ENCODE peak calls at places on chromosomes 3 and 15, in ten cellular contexts. One of them, this sample, is unnamed.

GRCh38 chr3:45553469-45553974 is 41.0 kb upstream of the LIMD1 start:
- DNase-seq in mucosa of descending colon: no peak
- DNase-seq in GM20000: peak
- DNase-seq in fibroblast of pulmonary artery: peak
- DNase-seq in D721Med: no peak
- DNase-seq in left ventricle myocardium inferior: peak
- DNase-seq in mesothelial cell of epicardium: no peak
- DNase-seq in epithelial cell of esophagus: peak
- DNase-seq in left lung: no peak
- DNase-seq in B cell: no peak
- DNase-seq in this sample: no peak

GRCh38 chr3:64354221-64354620 is 129.0 kb upstream of the PRICKLE2 start:
- DNase-seq in mesothelial cell of epicardium: no peak
- DNase-seq in B cell: no peak
- DNase-seq in left lung: no peak
- DNase-seq in mucosa of descending colon: no peak
- DNase-seq in left ventricle myocardium inferior: no peak
- DNase-seq in fibroblast of pulmonary artery: no peak
- DNase-seq in D721Med: no peak
- DNase-seq in epithelial cell of esophagus: peak
- DNase-seq in GM20000: no peak
- DNase-seq in this sample: no peak

GRCh38 chr3:184781801-184782200 is 30.2 kb upstream of the VPS8 start:
- DNase-seq in GM20000: no peak
- DNase-seq in epithelial cell of esophagus: no peak
- DNase-seq in B cell: no peak
- DNase-seq in mucosa of descending colon: no peak
- DNase-seq in D721Med: no peak
- DNase-seq in left ventricle myocardium inferior: no peak
- DNase-seq in fibroblast of pulmonary artery: no peak
- DNase-seq in left lung: no peak
- DNase-seq in mesothelial cell of epicardium: no peak
- DNase-seq in this sample: no peak

GRCh38 chr3:49013113-49013737 is 5.2 kb downstream of the DALRD3 start:
- DNase-seq in mucosa of descending colon: no peak
- DNase-seq in fibroblast of pulmonary artery: no peak
- DNase-seq in mesothelial cell of epicardium: no peak
- DNase-seq in GM20000: no peak
- DNase-seq in D721Med: no peak
- DNase-seq in B cell: no peak
- DNase-seq in left ventricle myocardium inferior: no peak
- DNase-seq in left lung: no peak
- DNase-seq in epithelial cell of esophagus: no peak
- DNase-seq in this sample: no peak

GRCh38 chr15:67945951-67946700 is 106.3 kb upstream of the RNU6-1 start:
- DNase-seq in D721Med: no peak
- DNase-seq in fibroblast of pulmonary artery: peak
- DNase-seq in epithelial cell of esophagus: peak
- DNase-seq in left ventricle myocardium inferior: no peak
- DNase-seq in mesothelial cell of epicardium: peak
- DNase-seq in mucosa of descending colon: no peak
- DNase-seq in B cell: no peak
- DNase-seq in left lung: no peak
- DNase-seq in GM20000: no peak
- DNase-seq in this sample: peak

GRCh38 chr3:32454111-32454510 is 48.5 kb downstream of the CMTM6 start:
- DNase-seq in mucosa of descending colon: no peak
- DNase-seq in left lung: no peak
- DNase-seq in left ventricle myocardium inferior: no peak
- DNase-seq in B cell: no peak
- DNase-seq in D721Med: no peak
- DNase-seq in GM20000: no peak
- DNase-seq in mesothelial cell of epicardium: no peak
- DNase-seq in fibroblast of pulmonary artery: no peak
- DNase-seq in epithelial cell of esophagus: no peak
- DNase-seq in this sample: no peak

GRCh38 chr3:188700918-188701317 is 470.9 kb upstream of the TPRG1 start:
- DNase-seq in fibroblast of pulmonary artery: no peak
- DNase-seq in epithelial cell of esophagus: no peak
- DNase-seq in mesothelial cell of epicardium: no peak
- DNase-seq in left ventricle myocardium inferior: no peak
- DNase-seq in GM20000: no peak
- DNase-seq in left lung: no peak
- DNase-seq in D721Med: no peak
- DNase-seq in B cell: no peak
- DNase-seq in mucosa of descending colon: no peak
- DNase-seq in this sample: no peak

GRCh38 chr3:113968986-113969385 is 21.2 kb downstream of the ZDHHC23 start:
- DNase-seq in left ventricle myocardium inferior: no peak
- DNase-seq in GM20000: no peak
- DNase-seq in B cell: no peak
- DNase-seq in mucosa of descending colon: no peak
- DNase-seq in epithelial cell of esophagus: peak
- DNase-seq in left lung: no peak
- DNase-seq in mesothelial cell of epicardium: no peak
- DNase-seq in D721Med: no peak
- DNase-seq in fibroblast of pulmonary artery: peak
- DNase-seq in this sample: no peak

GRCh38 chr3:177294221-177294620 is 96.9 kb upstream of the TBL1XR1 start:
- DNase-seq in left ventricle myocardium inferior: peak
- DNase-seq in GM20000: no peak
- DNase-seq in D721Med: no peak
- DNase-seq in B cell: no peak
- DNase-seq in left lung: no peak
- DNase-seq in fibroblast of pulmonary artery: peak
- DNase-seq in epithelial cell of esophagus: peak
- DNase-seq in mesothelial cell of epicardium: no peak
- DNase-seq in mucosa of descending colon: no peak
- DNase-seq in this sample: no peak

GRCh38 chr15:89566141-89566540 is 9.1 kb upstream of the TICRR start:
- DNase-seq in left lung: no peak
- DNase-seq in mucosa of descending colon: no peak
- DNase-seq in epithelial cell of esophagus: no peak
- DNase-seq in left ventricle myocardium inferior: no peak
- DNase-seq in fibroblast of pulmonary artery: no peak
- DNase-seq in GM20000: no peak
- DNase-seq in B cell: no peak
- DNase-seq in mesothelial cell of epicardium: no peak
- DNase-seq in D721Med: no peak
- DNase-seq in this sample: no peak

GRCh38 chr3:11716576-11717250 is 73.0 kb upstream of the VGLL4 start:
- DNase-seq in D721Med: no peak
- DNase-seq in left lung: no peak
- DNase-seq in B cell: no peak
- DNase-seq in mesothelial cell of epicardium: no peak
- DNase-seq in GM20000: no peak
- DNase-seq in left ventricle myocardium inferior: no peak
- DNase-seq in mucosa of descending colon: no peak
- DNase-seq in fibroblast of pulmonary artery: no peak
- DNase-seq in epithelial cell of esophagus: peak
- DNase-seq in this sample: no peak

GRCh38 chr15:88906551-88906950 is 6.6 kb downstream of the MFGE8 start:
- DNase-seq in GM20000: no peak
- DNase-seq in left ventricle myocardium inferior: no peak
- DNase-seq in fibroblast of pulmonary artery: no peak
- DNase-seq in left lung: no peak
- DNase-seq in epithelial cell of esophagus: no peak
- DNase-seq in mucosa of descending colon: no peak
- DNase-seq in mesothelial cell of epicardium: no peak
- DNase-seq in B cell: no peak
- DNase-seq in D721Med: no peak
- DNase-seq in this sample: no peak

GRCh38 chr3:111072016-111072891 is 638 bp downstream of the NECTIN3 start:
- DNase-seq in epithelial cell of esophagus: peak
- DNase-seq in mucosa of descending colon: peak
- DNase-seq in fibroblast of pulmonary artery: peak
- DNase-seq in D721Med: no peak
- DNase-seq in mesothelial cell of epicardium: peak
- DNase-seq in GM20000: no peak
- DNase-seq in B cell: no peak
- DNase-seq in left ventricle myocardium inferior: peak
- DNase-seq in left lung: no peak
- DNase-seq in this sample: peak

GRCh38 chr15:38624248-38625214 is 59.9 kb upstream of the RASGRP1 start:
- DNase-seq in mucosa of descending colon: no peak
- DNase-seq in left ventricle myocardium inferior: no peak
- DNase-seq in fibroblast of pulmonary artery: no peak
- DNase-seq in mesothelial cell of epicardium: no peak
- DNase-seq in epithelial cell of esophagus: peak
- DNase-seq in left lung: no peak
- DNase-seq in D721Med: no peak
- DNase-seq in B cell: no peak
- DNase-seq in GM20000: no peak
- DNase-seq in this sample: no peak

GRCh38 chr15:34582461-34583357 is 742 bp downstream of the GOLGA8B start:
- DNase-seq in B cell: peak
- DNase-seq in left lung: peak
- DNase-seq in mucosa of descending colon: peak
- DNase-seq in mesothelial cell of epicardium: no peak
- DNase-seq in left ventricle myocardium inferior: no peak
- DNase-seq in GM20000: peak
- DNase-seq in fibroblast of pulmonary artery: peak
- DNase-seq in epithelial cell of esophagus: peak
- DNase-seq in D721Med: no peak
- DNase-seq in this sample: peak

GRCh38 chr3:195240171-195240701 is 30.7 kb downstream of the XXYLT1 start:
- DNase-seq in mesothelial cell of epicardium: no peak
- DNase-seq in B cell: no peak
- DNase-seq in left lung: peak
- DNase-seq in epithelial cell of esophagus: no peak
- DNase-seq in left ventricle myocardium inferior: peak
- DNase-seq in fibroblast of pulmonary artery: no peak
- DNase-seq in mucosa of descending colon: peak
- DNase-seq in D721Med: no peak
- DNase-seq in GM20000: no peak
- DNase-seq in this sample: no peak

DNA sequence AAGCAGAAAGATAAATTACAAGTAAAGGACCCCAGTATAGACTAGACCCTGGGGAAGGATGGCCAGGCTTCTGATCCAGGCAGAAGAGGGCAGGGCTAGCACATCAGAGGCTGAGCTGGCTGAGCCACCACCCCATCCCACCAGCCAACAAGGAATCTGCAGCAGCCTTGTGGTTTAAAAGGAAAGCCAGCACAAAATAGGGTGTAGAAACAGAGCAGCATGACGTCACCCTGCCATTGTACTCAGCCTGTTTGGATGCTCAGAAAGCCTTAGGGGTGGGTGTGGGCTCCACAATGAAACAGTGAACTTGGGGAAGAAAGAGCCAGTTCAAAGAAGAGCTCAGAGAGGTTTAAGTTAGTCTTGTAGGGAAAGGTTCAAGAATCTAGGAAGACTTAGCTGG is 28.2 kb downstream of the DUOX1 start:
- DNase-seq in left ventricle myocardium inferior: no peak
- DNase-seq in left lung: no peak
- DNase-seq in B cell: no peak
- DNase-seq in mesothelial cell of epicardium: no peak
- DNase-seq in D721Med: no peak
- DNase-seq in mucosa of descending colon: no peak
- DNase-seq in fibroblast of pulmonary artery: peak
- DNase-seq in GM20000: no peak
- DNase-seq in epithelial cell of esophagus: peak
- DNase-seq in this sample: no peak
- TF ChIP-seq CTCF in left ventricle myocardium inferior: no peak
- TF ChIP-seq CTCF in left lung: no peak
- TF ChIP-seq CTCF in B cell: no peak
- TF ChIP-seq CTCF in mesothelial cell of epicardium: no peak
- TF ChIP-seq CTCF in D721Med: no peak
- TF ChIP-seq CTCF in mucosa of descending colon: no peak
- TF ChIP-seq CTCF in fibroblast of pulmonary artery: no peak
- TF ChIP-seq CTCF in GM20000: no peak
- TF ChIP-seq CTCF in epithelial cell of esophagus: peak
- TF ChIP-seq CTCF in this sample: no peak

DNA sequence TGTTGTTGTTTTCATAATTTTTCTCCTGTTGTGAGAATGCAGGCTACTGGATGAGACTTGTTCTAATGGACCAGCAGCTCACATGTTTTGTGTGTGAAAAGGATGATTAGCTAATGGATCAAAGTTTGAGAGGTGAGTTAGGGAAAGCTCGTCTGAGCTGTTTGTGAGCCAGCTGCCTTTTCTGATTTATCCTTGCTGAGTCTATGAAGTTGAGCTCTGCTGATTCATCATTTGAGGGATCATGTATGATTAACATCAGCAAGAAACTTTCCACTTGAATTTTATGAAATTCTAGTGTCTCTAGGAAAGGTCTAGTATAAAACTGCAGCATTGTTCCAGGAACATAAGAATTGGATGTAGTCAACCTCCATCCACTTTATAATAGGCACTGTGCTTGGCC is 698.7 kb downstream of the NTRK3 start:
- DNase-seq in left lung: no peak
- DNase-seq in mesothelial cell of epicardium: no peak
- DNase-seq in fibroblast of pulmonary artery: no peak
- DNase-seq in left ventricle myocardium inferior: no peak
- DNase-seq in GM20000: no peak
- DNase-seq in B cell: no peak
- DNase-seq in epithelial cell of esophagus: peak
- DNase-seq in mucosa of descending colon: no peak
- DNase-seq in D721Med: no peak
- DNase-seq in this sample: no peak
- TF ChIP-seq CTCF in left lung: no peak
- TF ChIP-seq CTCF in mesothelial cell of epicardium: no peak
- TF ChIP-seq CTCF in fibroblast of pulmonary artery: no peak
- TF ChIP-seq CTCF in left ventricle myocardium inferior: no peak
- TF ChIP-seq CTCF in GM20000: no peak
- TF ChIP-seq CTCF in B cell: no peak
- TF ChIP-seq CTCF in epithelial cell of esophagus: no peak
- TF ChIP-seq CTCF in mucosa of descending colon: no peak
- TF ChIP-seq CTCF in D721Med: no peak
- TF ChIP-seq CTCF in this sample: no peak

GRCh38 chr15:64651573-64652260 is 123.7 kb downstream of the RBPMS2 start:
- DNase-seq in epithelial cell of esophagus: peak
- DNase-seq in B cell: peak
- DNase-seq in D721Med: no peak
- DNase-seq in left ventricle myocardium inferior: no peak
- DNase-seq in fibroblast of pulmonary artery: no peak
- DNase-seq in mesothelial cell of epicardium: no peak
- DNase-seq in GM20000: peak
- DNase-seq in mucosa of descending colon: no peak
- DNase-seq in left lung: no peak
- DNase-seq in this sample: no peak

GRCh38 chr15:64656508-64656907 is 118.9 kb downstream of the RBPMS2 start:
- DNase-seq in GM20000: no peak
- DNase-seq in mesothelial cell of epicardium: no peak
- DNase-seq in left lung: no peak
- DNase-seq in epithelial cell of esophagus: no peak
- DNase-seq in mucosa of descending colon: no peak
- DNase-seq in fibroblast of pulmonary artery: no peak
- DNase-seq in B cell: no peak
- DNase-seq in D721Med: no peak
- DNase-seq in left ventricle myocardium inferior: no peak
- DNase-seq in this sample: no peak

GRCh38 chr15:64653757-64654156 is 121.6 kb downstream of the RBPMS2 start:
- DNase-seq in fibroblast of pulmonary artery: peak
- DNase-seq in left lung: no peak
- DNase-seq in mucosa of descending colon: no peak
- DNase-seq in GM20000: no peak
- DNase-seq in mesothelial cell of epicardium: no peak
- DNase-seq in D721Med: no peak
- DNase-seq in left ventricle myocardium inferior: no peak
- DNase-seq in B cell: no peak
- DNase-seq in epithelial cell of esophagus: no peak
- DNase-seq in this sample: no peak
- TF ChIP-seq CTCF in fibroblast of pulmonary artery: peak
- TF ChIP-seq CTCF in left lung: no peak
- TF ChIP-seq CTCF in mucosa of descending colon: no peak
- TF ChIP-seq CTCF in GM20000: no peak
- TF ChIP-seq CTCF in mesothelial cell of epicardium: no peak
- TF ChIP-seq CTCF in D721Med: peak
- TF ChIP-seq CTCF in left ventricle myocardium inferior: peak
- TF ChIP-seq CTCF in B cell: peak
- TF ChIP-seq CTCF in epithelial cell of esophagus: peak
- TF ChIP-seq CTCF in this sample: no peak

GRCh38 chr15:70492240-70493177 is 270.8 kb downstream of the UACA start:
- DNase-seq in left ventricle myocardium inferior: peak
- DNase-seq in epithelial cell of esophagus: peak
- DNase-seq in D721Med: no peak
- DNase-seq in fibroblast of pulmonary artery: peak
- DNase-seq in mucosa of descending colon: peak
- DNase-seq in GM20000: peak
- DNase-seq in left lung: peak
- DNase-seq in B cell: peak
- DNase-seq in mesothelial cell of epicardium: no peak
- DNase-seq in this sample: no peak
- TF ChIP-seq CTCF in left ventricle myocardium inferior: no peak
- TF ChIP-seq CTCF in epithelial cell of esophagus: peak
- TF ChIP-seq CTCF in D721Med: no peak
- TF ChIP-seq CTCF in fibroblast of pulmonary artery: no peak
- TF ChIP-seq CTCF in mucosa of descending colon: no peak
- TF ChIP-seq CTCF in GM20000: no peak
- TF ChIP-seq CTCF in left lung: peak
- TF ChIP-seq CTCF in B cell: peak
- TF ChIP-seq CTCF in mesothelial cell of epicardium: no peak
- TF ChIP-seq CTCF in this sample: no peak

This sample was measured in endothelial cell.